ENCODE peak calls at places on chromosomes 2 and 18, in nine cellular contexts. H is A172; S is NCI-H1092 treated with DMSO at 0.1 percent for 48 hours; Y is pons; X is naive thymus-derived CD4-positive, alpha-beta T cell; I is CD8-positive, alpha-beta T cell; G is tibial artery; M is H9; V is COR-L47. W is an unnamed sample.

GRCh38 chr18:79772865-79773696 is 24.7 kb upstream of the KCNG2 start:
- DNase-seq in H (no peak), S (no peak), Y (no peak), X (peak), I (no peak), G (peak), M (no peak), V (no peak), W (no peak)

GRCh38 chr2:9764153-9764778 is 79.0 kb upstream of the TAF1B start:
- DNase-seq in H (no peak), S (peak), Y (no peak), X (no peak), I (no peak), G (peak), M (no peak), V (no peak), W (no peak)

GRCh38 chr2:2573658-2574293 is 242.7 kb upstream of the MYT1L start:
- DNase-seq in H (no peak), S (no peak), Y (no peak), X (no peak), I (no peak), G (no peak), M (no peak), V (no peak), W (no peak)

GRCh38 chr2:37742286-37742685 is 70.8 kb upstream of the CDC42EP3 start:
- DNase-seq in H (peak), S (no peak), Y (no peak), X (no peak), I (no peak), G (no peak), M (no peak), V (no peak), W (no peak)

GRCh38 chr2:236798491-236798890 is 228.9 kb downstream of the ACKR3 start:
- DNase-seq in H (no peak), S (no peak), Y (no peak), X (no peak), I (no peak), G (no peak), M (no peak), V (no peak), W (no peak)

GRCh38 chr18:47582055-47582454 is 330.6 kb upstream of the SKOR2 start:
- DNase-seq in H (no peak), S (no peak), Y (no peak), X (no peak), I (no peak), G (no peak), M (no peak), V (no peak), W (no peak)

GRCh38 chr2:178273787-178274360 is 79.6 kb downstream of the OSBPL6 start:
- DNase-seq in H (no peak), S (no peak), Y (no peak), X (no peak), I (no peak), G (no peak), M (no peak), V (no peak), W (no peak)

GRCh38 chr2:202377308-202377736 is 1.2 kb downstream of the BMPR2 start:
- DNase-seq in H (peak), S (peak), Y (peak), X (peak), I (no peak), G (peak), M (peak), V (no peak), W (peak)

GRCh38 chr2:15084826-15085489 is 452.4 kb downstream of the LRATD1 start:
- DNase-seq in H (no peak), S (no peak), Y (no peak), X (no peak), I (no peak), G (no peak), M (no peak), V (no peak), W (no peak)

GRCh38 chr18:46278481-46279465 is 174.6 kb downstream of the HAUS1 start:
- DNase-seq in H (peak), S (no peak), Y (no peak), X (no peak), I (no peak), G (no peak), M (no peak), V (no peak), W (no peak)

GRCh38 chr2:240461471-240462072 is 26.1 kb downstream of the GPC1 start:
- DNase-seq in H (no peak), S (no peak), Y (no peak), X (peak), I (no peak), G (peak), M (no peak), V (no peak), W (no peak)

GRCh38 chr2:42962521-42962953 is 170.2 kb upstream of the HAAO start:
- DNase-seq in H (no peak), S (no peak), Y (no peak), X (no peak), I (no peak), G (no peak), M (no peak), V (no peak), W (no peak)

GRCh38 chr2:221200184-221200839 is 371.8 kb downstream of the EPHA4 start:
- DNase-seq in H (no peak), S (no peak), Y (no peak), X (no peak), I (no peak), G (no peak), M (no peak), V (no peak), W (no peak)

GRCh38 chr18:34773961-34774754 is 64.1 kb downstream of the DTNA start:
- DNase-seq in H (peak), S (peak), Y (peak), X (no peak), I (no peak), G (peak), M (no peak), V (peak), W (peak)

GRCh38 chr2:28608061-28608828 is 112.4 kb downstream of the PLB1 start:
- DNase-seq in H (no peak), S (no peak), Y (no peak), X (no peak), I (no peak), G (no peak), M (no peak), V (no peak), W (no peak)

GRCh38 chr2:11955883-11956282 is 209.5 kb downstream of the LPIN1 start:
- DNase-seq in H (no peak), S (no peak), Y (no peak), X (no peak), I (no peak), G (no peak), M (no peak), V (peak), W (no peak)